ENCODE peak calls at places on chromosomes 6 and 20, in six cellular contexts. L is foreskin keratinocyte, H is coronary artery, Z is glutamatergic neuron, O is lower leg skin, C is cardiac muscle cell. G is an unnamed sample.

GRCh38 chr6:99521557-99522286 is 6.5 kb upstream of the USP45 start:
- DNase-seq in L (no peak), O (no peak), Z (no peak), C (peak), H (no peak), G (no peak)

GRCh38 chr6:156771047-156771446 is 6.1 kb upstream of the ARID1B start:
- DNase-seq in H (no peak), C (no peak), L (no peak), O (no peak), Z (no peak), G (no peak)

GRCh38 chr20:46286977-46287376 is 21.3 kb downstream of the CDH22 start:
- DNase-seq in H (no peak), Z (no peak), O (no peak), C (no peak), L (no peak), G (no peak)

GRCh38 chr6:158660331-158660730 is 10.5 kb downstream of the SYTL3 start:
- DNase-seq in C (no peak), Z (peak), H (no peak), O (no peak), L (no peak), G (no peak)

GRCh38 chr6:69719602-69720193 is 77.1 kb downstream of the LMBRD1 start:
- DNase-seq in L (peak), H (no peak), C (peak), O (no peak), Z (no peak), G (no peak)

GRCh38 chr6:13331516-13332348 is 3.4 kb upstream of the TBC1D7 start:
- DNase-seq in L (peak), Z (no peak), H (no peak), C (peak), O (no peak), G (no peak)

GRCh38 chr6:112117554-112117953 is 30.2 kb downstream of the FAM229B start:
- DNase-seq in H (no peak), L (peak), Z (no peak), O (no peak), C (no peak), G (no peak)

GRCh38 chr6:1770435-1770843 is 160.7 kb downstream of the FOXC1 start:
- DNase-seq in H (no peak), O (no peak), Z (no peak), C (no peak), L (no peak), G (no peak)

GRCh38 chr6:3798211-3798909 is 46.8 kb upstream of the PXDC1 start:
- DNase-seq in H (no peak), C (peak), L (no peak), Z (no peak), O (no peak), G (no peak)

GRCh38 chr20:23666189-23666588 is 22.6 kb downstream of the CST4 start:
- DNase-seq in L (no peak), Z (no peak), H (no peak), C (no peak), O (peak), G (no peak)
- TF ChIP-seq CTCF in L (peak), Z (no peak), H (no peak), C (peak), O (no peak), G (no peak)

DNA sequence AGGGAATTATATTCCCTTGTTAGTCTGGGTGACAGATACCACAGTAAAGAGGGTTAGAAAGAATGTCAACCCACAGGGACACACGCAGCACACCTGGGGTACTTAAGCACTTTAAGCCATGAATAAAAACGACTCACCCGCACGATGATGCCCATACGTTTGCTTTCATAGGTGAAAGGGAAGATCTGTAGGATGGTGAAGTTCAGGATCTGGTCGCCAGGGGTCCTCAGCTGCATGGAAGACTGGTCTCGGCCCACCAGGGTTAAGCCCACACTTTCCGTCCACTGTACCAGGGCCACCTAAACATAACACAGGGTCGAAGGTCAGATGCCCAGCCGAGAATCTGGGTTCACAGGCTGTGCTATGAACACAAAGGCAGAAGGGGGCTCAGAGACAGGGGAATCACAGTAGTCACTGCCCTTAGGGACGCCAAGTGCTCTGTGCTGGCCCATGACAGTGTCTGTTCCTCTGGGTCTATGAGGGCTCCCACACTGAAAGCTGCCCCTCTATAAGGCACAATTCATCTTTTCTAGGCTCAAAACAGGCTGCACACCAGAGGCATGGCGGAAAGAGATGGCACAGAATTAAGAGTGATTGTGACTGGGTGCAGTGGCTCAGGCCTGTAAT is 96.8 kb upstream of the NFATC2 start:
- DNase-seq in O (peak), C (peak), H (no peak), L (peak), Z (peak), G (peak)
- TF ChIP-seq CTCF in O (no peak), C (peak), H (peak), L (peak), Z (peak), G (peak)

GRCh38 chr6:51684038-51684437 is 403.4 kb downstream of the PKHD1 start:
- DNase-seq in O (no peak), L (no peak), Z (no peak), H (no peak), C (no peak), G (no peak)
- TF ChIP-seq CTCF in O (no peak), L (peak), Z (peak), H (no peak), C (no peak), G (peak)

GRCh38 chr6:23414204-23414501 is 711.9 kb upstream of the NRSN1 start:
- DNase-seq in Z (no peak), L (peak), O (no peak), H (no peak), C (peak), G (no peak)
- TF ChIP-seq CTCF in Z (no peak), L (peak), O (no peak), H (no peak), C (peak), G (peak)